ENCODE peak calls at places on chromosomes 16 and 17, in five cellular contexts. R is cardiac muscle cell; A is heart right ventricle; U is PC-3; E is CD4-positive, CD25-positive, alpha-beta regulatory T cell. Q is an unnamed sample. For H3K9me3, the result is how much of the 10 kb centered on the place peaks cover.

GRCh38 chr16:22397459-22397858 is 23.0 kb upstream of the CDR2 start:
- DNase-seq in R (no peak), A (no peak), U (peak), E (no peak), Q (no peak)

GRCh38 chr16:50245417-50246298 is 20.7 kb upstream of the ADCY7 start:
- DNase-seq in R (peak), A (no peak), U (peak), E (peak), Q (no peak)

GRCh38 chr16:1530349-1530882 is 3.0 kb upstream of the TMEM204 start:
- DNase-seq in R (no peak), A (no peak), U (no peak), E (no peak), Q (peak)

GRCh38 chr17:44925731-44926697 is 10.7 kb upstream of the GFAP start:
- DNase-seq in R (no peak), A (no peak), U (no peak), E (no peak), Q (no peak)

GRCh38 chr16:6249863-6250262 is 1082.8 kb upstream of the RBFOX1 start:
- DNase-seq in R (no peak), A (no peak), U (no peak), E (no peak), Q (no peak)

GRCh38 chr17:39596543-39597267 is 11.0 kb downstream of the NEUROD2 start:
- DNase-seq in R (no peak), A (no peak), U (no peak), E (no peak), Q (no peak)

GRCh38 chr17:28745052-28745776 is 1.4 kb downstream of the TRAF4 start:
- DNase-seq in R (peak), A (peak), U (peak), E (peak), Q (peak)

GRCh38 chr17:32267690-32268205 is 2.1 kb downstream of the RHBDL3 start:
- DNase-seq in R (peak), A (no peak), U (no peak), E (no peak), Q (no peak)

GRCh38 chr17:7043544-7044268 is at the start of gene SLC16A11:
- DNase-seq in R (no peak), A (no peak), U (no peak), E (no peak), Q (no peak)

GRCh38 chr17:9971991-9972390 is 66.9 kb upstream of the RCVRN start:
- DNase-seq in R (peak), A (peak), U (peak), E (no peak), Q (peak)

GRCh38 chr16:2031081-2031577 is 4.4 kb downstream of the NHERF2 start:
- DNase-seq in R (no peak), A (peak), U (no peak), E (no peak), Q (no peak)

GRCh38 chr16:49858200-49859129 is 2.6 kb upstream of the ZNF423 start:
- DNase-seq in R (peak), A (peak), U (no peak), E (no peak), Q (no peak)

GRCh38 chr16:72536673-72537435 is 364.9 kb upstream of the PMFBP1 start:
- DNase-seq in R (no peak), A (no peak), U (no peak), E (no peak), Q (no peak)

GRCh38 chr17:80432961-80433550 is 18.1 kb downstream of the ENDOV start:
- DNase-seq in R (no peak), A (no peak), U (no peak), E (no peak), Q (no peak)

GRCh38 chr17:80270104-80270503 is 9.5 kb downstream of the RNF213 start:
- DNase-seq in R (no peak), A (no peak), U (no peak), E (no peak), Q (no peak)

GRCh38 chr17:68909066-68909465 is 46.1 kb downstream of the ABCA8 start:
- DNase-seq in R (no peak), A (peak), U (peak), E (no peak), Q (peak)

GRCh38 chr16:17450291-17450690 is 20.5 kb downstream of the XYLT1 start:
- DNase-seq in R (no peak), A (no peak), U (no peak), E (no peak), Q (no peak)

GRCh38 chr17:21466550-21466949 is 90.4 kb downstream of the KCNJ12 start:
- DNase-seq in R (no peak), A (no peak), U (no peak), E (no peak), Q (no peak)

GRCh38 chr17:5508855-5509254 is 22.5 kb downstream of the MIS12 start:
- DNase-seq in R (peak), A (no peak), U (no peak), E (no peak), Q (no peak)

GRCh38 chr16:57525761-57526160 is 10.6 kb downstream of the CCDC102A start:
- DNase-seq in R (no peak), A (no peak), U (no peak), E (no peak), Q (no peak)

GRCh38 chr17:78421534-78422266 is 43.3 kb downstream of the PGS1 start:
- DNase-seq in R (peak), A (peak), U (peak), E (peak), Q (peak)

GRCh38 chr17:50953831-50954601 is 87.9 kb upstream of the TOB1 start:
- DNase-seq in R (no peak), A (peak), U (no peak), E (no peak), Q (peak)

GRCh38 chr16:35147556-35148504 is 1688.4 kb downstream of the TP53TG3F start:
- DNase-seq in R (no peak), A (no peak), U (no peak), E (no peak), Q (no peak)
- H3K9me3 ChIP-seq in R (under half), A (under half), U (under half), E (half or more), Q (under half)

GRCh38 chr16:60646631-60647030 is 1389.6 kb downstream of the CDH8 start:
- DNase-seq in R (no peak), A (no peak), U (no peak), E (no peak), Q (no peak)
- H3K9me3 ChIP-seq in R (under half), A (under half), U (under half), E (under half), Q (under half)

GRCh38 chr16:11016524-11016988 is 72.2 kb downstream of the CLEC16A start:
- DNase-seq in R (no peak), A (no peak), U (peak), E (no peak), Q (no peak)
- H3K9me3 ChIP-seq in R (under half), A (under half), U (under half), E (under half), Q (under half)

DNA sequence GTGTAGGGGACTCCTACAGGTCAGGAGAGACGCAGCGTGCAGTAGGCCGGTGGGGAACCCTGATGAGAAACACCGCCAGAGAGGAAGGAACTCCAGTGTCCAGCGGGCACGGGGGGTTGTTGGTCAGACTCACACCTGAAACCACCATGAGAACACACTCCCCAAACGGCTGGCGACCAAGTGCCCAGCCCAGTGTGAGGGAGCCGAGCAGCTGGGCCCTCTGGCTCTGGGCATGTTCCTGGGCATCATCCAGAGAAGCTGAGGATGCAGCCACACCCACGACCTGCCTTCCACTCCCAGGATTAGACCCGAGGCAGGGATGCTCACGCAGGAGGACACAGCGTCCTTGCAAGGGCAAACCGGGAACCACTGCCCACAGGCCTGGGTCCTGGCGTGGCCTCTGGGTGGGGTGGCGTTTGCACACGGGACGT is 108.3 kb upstream of the ZNF750 start:
- DNase-seq in R (no peak), A (no peak), U (no peak), E (no peak), Q (no peak)
- H3K9me3 ChIP-seq in R (under half), A (under half), U (under half), E (under half), Q (under half)

GRCh38 chr17:82942166-82943130 is 102.6 kb upstream of the ZNF750 start:
- DNase-seq in R (no peak), A (no peak), U (no peak), E (no peak), Q (no peak)

GRCh38 chr17:82943751-82944150 is 103.9 kb upstream of the ZNF750 start:
- DNase-seq in R (no peak), A (no peak), U (no peak), E (no peak), Q (no peak)

GRCh38 chr17:82944990-82945389 is 105.2 kb upstream of the ZNF750 start:
- DNase-seq in R (no peak), A (no peak), U (no peak), E (no peak), Q (no peak)

GRCh38 chr17:82941021-82942001 is 101.5 kb upstream of the ZNF750 start:
- DNase-seq in R (no peak), A (no peak), U (no peak), E (no peak), Q (no peak)

GRCh38 chr17:82943339-82943738 is 103.5 kb upstream of the ZNF750 start:
- DNase-seq in R (no peak), A (no peak), U (no peak), E (no peak), Q (no peak)
- H3K9me3 ChIP-seq in R (under half), A (under half), U (under half), E (under half), Q (under half)

GRCh38 chr16:68553186-68553585 is 14.1 kb downstream of the ZFP90 start:
- DNase-seq in R (no peak), A (no peak), U (no peak), E (no peak), Q (no peak)

DNA sequence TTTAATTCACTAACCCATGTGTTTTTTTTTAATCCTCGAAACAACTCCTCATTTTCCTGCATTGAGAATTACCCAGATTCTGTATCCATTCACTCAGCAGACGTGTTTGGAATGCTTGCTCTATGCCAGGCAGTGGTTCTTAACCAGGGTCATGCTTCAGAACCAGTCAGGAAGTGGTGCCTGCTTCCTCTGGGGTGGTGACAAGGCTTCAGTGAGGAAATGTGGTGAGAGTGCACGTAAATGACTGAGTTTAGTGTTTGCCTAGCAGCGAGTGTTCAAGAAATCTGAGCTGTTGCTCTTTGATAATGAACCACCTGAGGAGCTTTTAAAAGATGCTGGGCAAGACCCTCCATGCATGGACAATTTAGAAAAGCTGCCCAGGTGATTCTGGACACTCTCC is 9.9 kb downstream of the ZFP90 start:
- DNase-seq in R (no peak), A (no peak), U (no peak), E (peak), Q (no peak)
- H3K9me3 ChIP-seq in R (under half), A (under half), U (under half), E (half or more), Q (under half)